ENCODE peak calls at places on chromosomes 4 and X, in seven cellular contexts. One of them, this sample, is unnamed.

GRCh38 chr4:108849611-108850406 is 87.0 kb upstream of the ETNPPL start:
- DNase-seq in T-cell: no peak
- DNase-seq in PC-3: peak; percentile 78
- DNase-seq in heart left ventricle: no peak
- DNase-seq in left ventricle myocardium superior: no peak
- DNase-seq in mesenteric fat pad: no peak
- DNase-seq in cardiac muscle cell: peak; percentile 37
- DNase-seq in this sample: no peak

GRCh38 chr4:83599183-83599582 is 63.3 kb downstream of the GPAT3 start:
- DNase-seq in left ventricle myocardium superior: no peak
- DNase-seq in T-cell: no peak
- DNase-seq in cardiac muscle cell: peak; percentile 58
- DNase-seq in heart left ventricle: no peak
- DNase-seq in PC-3: peak; percentile 48
- DNase-seq in mesenteric fat pad: no peak
- DNase-seq in this sample: no peak

GRCh38 chr4:185792384-185793146 is 19.4 kb downstream of the SORBS2 start:
- DNase-seq in PC-3: peak; percentile 85
- DNase-seq in heart left ventricle: no peak
- DNase-seq in mesenteric fat pad: no peak
- DNase-seq in left ventricle myocardium superior: no peak
- DNase-seq in cardiac muscle cell: peak; percentile 95
- DNase-seq in T-cell: no peak
- DNase-seq in this sample: peak; percentile 86

GRCh38 chr4:140089216-140089615 is 64.8 kb downstream of the MAML3 start:
- DNase-seq in cardiac muscle cell: no peak
- DNase-seq in PC-3: no peak
- DNase-seq in left ventricle myocardium superior: no peak
- DNase-seq in mesenteric fat pad: no peak
- DNase-seq in heart left ventricle: no peak
- DNase-seq in T-cell: no peak
- DNase-seq in this sample: no peak

GRCh38 chr4:31228068-31228467 is 507.9 kb downstream of the PCDH7 start:
- DNase-seq in heart left ventricle: no peak
- DNase-seq in T-cell: no peak
- DNase-seq in mesenteric fat pad: no peak
- DNase-seq in PC-3: no peak
- DNase-seq in cardiac muscle cell: no peak
- DNase-seq in left ventricle myocardium superior: no peak
- DNase-seq in this sample: no peak

GRCh38 chrX:10906861-10907260 is 204.3 kb upstream of the HCCS start:
- DNase-seq in heart left ventricle: no peak
- DNase-seq in mesenteric fat pad: no peak
- DNase-seq in cardiac muscle cell: no peak
- DNase-seq in PC-3: no peak
- DNase-seq in left ventricle myocardium superior: no peak
- DNase-seq in T-cell: no peak
- DNase-seq in this sample: no peak

GRCh38 chrX:16612257-16612987 is 37.5 kb upstream of the S100G start:
- DNase-seq in T-cell: no peak
- DNase-seq in heart left ventricle: no peak
- DNase-seq in mesenteric fat pad: no peak
- DNase-seq in cardiac muscle cell: no peak
- DNase-seq in left ventricle myocardium superior: no peak
- DNase-seq in PC-3: no peak
- DNase-seq in this sample: no peak

GRCh38 chrX:151724563-151725337 is 8.9 kb downstream of the FATE1 start:
- DNase-seq in left ventricle myocardium superior: no peak
- DNase-seq in cardiac muscle cell: no peak
- DNase-seq in heart left ventricle: no peak
- DNase-seq in PC-3: no peak
- DNase-seq in T-cell: no peak
- DNase-seq in mesenteric fat pad: peak; percentile 64
- DNase-seq in this sample: no peak

GRCh38 chr4:80107374-80107773 is 34.3 kb upstream of the ANTXR2 start:
- DNase-seq in heart left ventricle: no peak
- DNase-seq in PC-3: no peak
- DNase-seq in left ventricle myocardium superior: no peak
- DNase-seq in mesenteric fat pad: no peak
- DNase-seq in cardiac muscle cell: no peak
- DNase-seq in T-cell: no peak
- DNase-seq in this sample: no peak

GRCh38 chr4:43394976-43395375 is 502.5 kb downstream of the GRXCR1 start:
- DNase-seq in T-cell: no peak
- DNase-seq in heart left ventricle: no peak
- DNase-seq in left ventricle myocardium superior: no peak
- DNase-seq in PC-3: no peak
- DNase-seq in mesenteric fat pad: no peak
- DNase-seq in cardiac muscle cell: peak; percentile 17
- DNase-seq in this sample: no peak

GRCh38 chrX:139932077-139932900 is 564 bp downstream of the ATP11C start:
- DNase-seq in left ventricle myocardium superior: peak; percentile 66
- DNase-seq in mesenteric fat pad: no peak
- DNase-seq in PC-3: peak; percentile 31
- DNase-seq in cardiac muscle cell: peak; percentile 50
- DNase-seq in heart left ventricle: peak; percentile 72
- DNase-seq in T-cell: peak; percentile 13
- DNase-seq in this sample: peak; percentile 87

GRCh38 chr4:2059726-2060577 is 825 bp downstream of the NAT8L start:
- DNase-seq in T-cell: no peak
- DNase-seq in PC-3: no peak
- DNase-seq in cardiac muscle cell: no peak
- DNase-seq in left ventricle myocardium superior: peak; percentile 31
- DNase-seq in heart left ventricle: peak; percentile 54
- DNase-seq in mesenteric fat pad: no peak
- DNase-seq in this sample: no peak

GRCh38 chr4:647481-647880 is 22.1 kb downstream of the PDE6B start:
- DNase-seq in PC-3: no peak
- DNase-seq in mesenteric fat pad: no peak
- DNase-seq in cardiac muscle cell: no peak
- DNase-seq in left ventricle myocardium superior: peak; percentile 7
- DNase-seq in T-cell: no peak
- DNase-seq in heart left ventricle: peak; percentile 44
- DNase-seq in this sample: no peak

GRCh38 chr4:105979506-105979905 is 84.2 kb downstream of the NPNT start:
- DNase-seq in mesenteric fat pad: no peak
- DNase-seq in left ventricle myocardium superior: no peak
- DNase-seq in T-cell: no peak
- DNase-seq in heart left ventricle: no peak
- DNase-seq in PC-3: peak; percentile 3
- DNase-seq in cardiac muscle cell: no peak
- DNase-seq in this sample: no peak

GRCh38 chr4:99642725-99643489 is 14.7 kb downstream of the C4orf54 start:
- DNase-seq in T-cell: no peak
- DNase-seq in mesenteric fat pad: no peak
- DNase-seq in heart left ventricle: peak; percentile 76
- DNase-seq in cardiac muscle cell: peak; percentile 6
- DNase-seq in PC-3: no peak
- DNase-seq in left ventricle myocardium superior: peak; percentile 84
- DNase-seq in this sample: no peak

GRCh38 chrX:72573158-72573511 is 492 bp upstream of the HDAC8 start:
- DNase-seq in left ventricle myocardium superior: no peak
- DNase-seq in T-cell: no peak
- DNase-seq in heart left ventricle: no peak
- DNase-seq in cardiac muscle cell: no peak
- DNase-seq in PC-3: no peak
- DNase-seq in mesenteric fat pad: no peak
- DNase-seq in this sample: no peak

GRCh38 chr4:90293320-90293719 is 166.1 kb downstream of the CCSER1 start:
- DNase-seq in cardiac muscle cell: peak; percentile 43
- DNase-seq in mesenteric fat pad: no peak
- DNase-seq in heart left ventricle: no peak
- DNase-seq in T-cell: no peak
- DNase-seq in PC-3: peak; percentile 32
- DNase-seq in left ventricle myocardium superior: no peak
- DNase-seq in this sample: no peak

GRCh38 chr4:114688063-114688462 is 89.5 kb downstream of the UGT8 start:
- DNase-seq in cardiac muscle cell: no peak
- DNase-seq in heart left ventricle: no peak
- DNase-seq in T-cell: no peak
- DNase-seq in left ventricle myocardium superior: no peak
- DNase-seq in PC-3: no peak
- DNase-seq in mesenteric fat pad: no peak
- DNase-seq in this sample: no peak

GRCh38 chr4:128279624-128280225 is 7.9 kb downstream of the PGRMC2 start:
- DNase-seq in T-cell: no peak
- DNase-seq in heart left ventricle: no peak
- DNase-seq in PC-3: no peak
- DNase-seq in mesenteric fat pad: no peak
- DNase-seq in cardiac muscle cell: peak; percentile 52
- DNase-seq in left ventricle myocardium superior: no peak
- DNase-seq in this sample: no peak

GRCh38 chr4:139890810-139891209 is 225.2 kb downstream of the MGST2 start:
- DNase-seq in heart left ventricle: no peak
- DNase-seq in left ventricle myocardium superior: no peak
- DNase-seq in PC-3: peak; percentile 46
- DNase-seq in mesenteric fat pad: no peak
- DNase-seq in cardiac muscle cell: peak; percentile 82
- DNase-seq in T-cell: no peak
- DNase-seq in this sample: no peak

GRCh38 chr4:114538012-114538617 is 60.5 kb upstream of the UGT8 start:
- DNase-seq in left ventricle myocardium superior: no peak
- DNase-seq in PC-3: no peak
- DNase-seq in T-cell: no peak
- DNase-seq in cardiac muscle cell: no peak
- DNase-seq in heart left ventricle: no peak
- DNase-seq in mesenteric fat pad: no peak
- DNase-seq in this sample: no peak

GRCh38 chrX:132909643-132910042 is 48.8 kb downstream of the HS6ST2 start:
- DNase-seq in mesenteric fat pad: no peak
- DNase-seq in T-cell: no peak
- DNase-seq in heart left ventricle: no peak
- DNase-seq in PC-3: peak; percentile 64
- DNase-seq in left ventricle myocardium superior: no peak
- DNase-seq in cardiac muscle cell: peak; percentile 73
- DNase-seq in this sample: no peak

GRCh38 chr4:112403072-112403945 is 106.1 kb downstream of the ALPK1 start:
- DNase-seq in PC-3: no peak
- DNase-seq in cardiac muscle cell: peak; percentile 25
- DNase-seq in left ventricle myocardium superior: no peak
- DNase-seq in mesenteric fat pad: no peak
- DNase-seq in T-cell: no peak
- DNase-seq in heart left ventricle: no peak
- DNase-seq in this sample: no peak

GRCh38 chr4:23324291-23324690 is 565.6 kb downstream of the PPARGC1A start:
- DNase-seq in PC-3: peak; percentile 74
- DNase-seq in left ventricle myocardium superior: no peak
- DNase-seq in mesenteric fat pad: no peak
- DNase-seq in T-cell: no peak
- DNase-seq in heart left ventricle: no peak
- DNase-seq in cardiac muscle cell: peak; percentile 7
- DNase-seq in this sample: no peak

GRCh38 chrX:150568320-150569154 is at the start of gene MTM1:
- DNase-seq in mesenteric fat pad: peak; percentile 96
- DNase-seq in heart left ventricle: peak; percentile 95
- DNase-seq in PC-3: peak; percentile 96
- DNase-seq in left ventricle myocardium superior: peak; percentile 96
- DNase-seq in T-cell: peak; percentile 83
- DNase-seq in cardiac muscle cell: peak; percentile 97
- DNase-seq in this sample: peak; percentile 96

GRCh38 chr4:185115827-185116232 is 27.2 kb upstream of the SLC25A4 start:
- DNase-seq in mesenteric fat pad: no peak
- DNase-seq in heart left ventricle: peak; percentile 80
- DNase-seq in left ventricle myocardium superior: peak; percentile 81
- DNase-seq in PC-3: no peak
- DNase-seq in cardiac muscle cell: peak; percentile 99
- DNase-seq in T-cell: no peak
- DNase-seq in this sample: no peak

GRCh38 chrX:9786839-9787635 is 808 bp downstream of the SHROOM2 start:
- DNase-seq in left ventricle myocardium superior: no peak
- DNase-seq in mesenteric fat pad: no peak
- DNase-seq in PC-3: peak; percentile 46
- DNase-seq in cardiac muscle cell: no peak
- DNase-seq in heart left ventricle: no peak
- DNase-seq in T-cell: no peak
- DNase-seq in this sample: no peak

GRCh38 chr4:176335421-176335820 is 15.7 kb downstream of the SPCS3 start:
- DNase-seq in PC-3: peak; percentile 16
- DNase-seq in heart left ventricle: no peak
- DNase-seq in mesenteric fat pad: no peak
- DNase-seq in left ventricle myocardium superior: no peak
- DNase-seq in cardiac muscle cell: peak; percentile 50
- DNase-seq in T-cell: no peak
- DNase-seq in this sample: no peak

GRCh38 chr4:59060895-59061294 is 1950.7 kb upstream of the IGFBP7 start:
- DNase-seq in mesenteric fat pad: no peak
- DNase-seq in cardiac muscle cell: no peak
- DNase-seq in T-cell: no peak
- DNase-seq in heart left ventricle: no peak
- DNase-seq in left ventricle myocardium superior: no peak
- DNase-seq in PC-3: peak; percentile 23
- DNase-seq in this sample: no peak

GRCh38 chr4:176769519-176769918 is 23.2 kb downstream of the VEGFC start:
- DNase-seq in T-cell: no peak
- DNase-seq in left ventricle myocardium superior: no peak
- DNase-seq in mesenteric fat pad: no peak
- DNase-seq in PC-3: peak; percentile 82
- DNase-seq in heart left ventricle: no peak
- DNase-seq in cardiac muscle cell: peak; percentile 91
- DNase-seq in this sample: no peak

GRCh38 chr4:120691106-120691505 is 231.4 kb downstream of the PRDM5 start:
- DNase-seq in heart left ventricle: no peak
- DNase-seq in left ventricle myocardium superior: no peak
- DNase-seq in PC-3: no peak
- DNase-seq in cardiac muscle cell: no peak
- DNase-seq in mesenteric fat pad: no peak
- DNase-seq in T-cell: no peak
- DNase-seq in this sample: no peak

GRCh38 chr4:186587416-186588018 is 32.1 kb upstream of the MTNR1A start:
- DNase-seq in cardiac muscle cell: peak; percentile 76
- DNase-seq in mesenteric fat pad: no peak
- DNase-seq in PC-3: peak; percentile 54
- DNase-seq in heart left ventricle: peak; percentile 75
- DNase-seq in left ventricle myocardium superior: peak; percentile 81
- DNase-seq in T-cell: peak; percentile 48
- DNase-seq in this sample: peak; percentile 88

GRCh38 chr4:7192252-7193039 is at the start of gene SORCS2:
- DNase-seq in heart left ventricle: peak; percentile 81
- DNase-seq in T-cell: peak; percentile 32
- DNase-seq in cardiac muscle cell: peak; percentile 69
- DNase-seq in mesenteric fat pad: peak; percentile 91
- DNase-seq in PC-3: peak; percentile 68
- DNase-seq in left ventricle myocardium superior: peak; percentile 86
- DNase-seq in this sample: peak; percentile 90

GRCh38 chrX:125210146-125210545 is 109.5 kb upstream of the TEX13C start:
- DNase-seq in left ventricle myocardium superior: no peak
- DNase-seq in cardiac muscle cell: no peak
- DNase-seq in T-cell: no peak
- DNase-seq in heart left ventricle: no peak
- DNase-seq in mesenteric fat pad: no peak
- DNase-seq in PC-3: no peak
- DNase-seq in this sample: no peak

GRCh38 chr4:94577136-94577535 is 125.4 kb downstream of the PDLIM5 start:
- DNase-seq in T-cell: no peak
- DNase-seq in heart left ventricle: no peak
- DNase-seq in PC-3: no peak
- DNase-seq in mesenteric fat pad: no peak
- DNase-seq in left ventricle myocardium superior: peak; percentile 48
- DNase-seq in cardiac muscle cell: peak; percentile 85
- DNase-seq in this sample: no peak

GRCh38 chr4:47705326-47705981 is 132.4 kb downstream of the CORIN start:
- DNase-seq in cardiac muscle cell: peak; percentile 48
- DNase-seq in PC-3: peak; percentile 35
- DNase-seq in heart left ventricle: no peak
- DNase-seq in mesenteric fat pad: no peak
- DNase-seq in left ventricle myocardium superior: no peak
- DNase-seq in T-cell: no peak
- DNase-seq in this sample: no peak

GRCh38 chrX:153781428-153782047 is 697 bp downstream of the SRPK3 start:
- DNase-seq in heart left ventricle: no peak
- DNase-seq in T-cell: no peak
- DNase-seq in cardiac muscle cell: no peak
- DNase-seq in PC-3: no peak
- DNase-seq in left ventricle myocardium superior: peak; percentile 59
- DNase-seq in mesenteric fat pad: no peak
- DNase-seq in this sample: no peak